ENCODE peak calls at places on chromosome 4, in four cellular contexts. P, X, Y and Z are unnamed samples.
A peak's percentile ranks its signal among the peaks of the same experiment; 100 is the strongest.

GRCh38 chr4:39900966-39901365 is 76.7 kb downstream of the PDS5A start:
- DNase-seq in P (no peak), Y (no peak), X (no peak), Z (no peak)

GRCh38 chr4:3418029-3418762 is 23.6 kb upstream of the HGFAC start:
- DNase-seq in X (no peak), Y (peak; percentile 25), P (peak; percentile 7), Z (no peak)

GRCh38 chr4:175953960-175954521 is 111.6 kb upstream of the WDR17 start:
- DNase-seq in P (no peak), Y (no peak), X (no peak), Z (peak; percentile 25)

GRCh38 chr4:173076903-173077629 is 91.5 kb upstream of the GALNT7 start:
- DNase-seq in P (no peak), Y (no peak), X (no peak), Z (no peak)

GRCh38 chr4:138659640-138660325 is 355.8 kb upstream of the NOCT start:
- DNase-seq in P (no peak), Y (no peak), X (no peak), Z (no peak)

GRCh38 chr4:38715076-38715475 is 51.1 kb downstream of the KLF3 start:
- DNase-seq in P (no peak), X (no peak), Y (no peak), Z (no peak)

GRCh38 chr4:19047481-19047880 is 1025.9 kb upstream of the LCORL start:
- DNase-seq in X (no peak), Y (no peak), P (no peak), Z (no peak)

GRCh38 chr4:3745886-3746656 is 20.1 kb upstream of the ADRA2C start:
- DNase-seq in P (no peak), X (no peak), Y (no peak), Z (no peak)

GRCh38 chr4:159326470-159326869 is 223.6 kb downstream of the RAPGEF2 start:
- DNase-seq in Y (no peak), P (no peak), X (no peak), Z (no peak)

GRCh38 chr4:932713-933070 is 432 bp downstream of the TMEM175 start:
- DNase-seq in X (no peak), P (peak; percentile 57), Y (no peak), Z (no peak)
- TF ChIP-seq CTCF in X (no peak), P (peak; percentile 64), Y (no peak), Z (no peak)

GRCh38 chr4:152936446-152937279 is 540 bp downstream of the FHDC1 start:
- DNase-seq in Y (peak; percentile 33), X (peak; percentile 31), P (peak; percentile 62), Z (peak; percentile 42)

GRCh38 chr4:152937535-152938236 is 1.6 kb downstream of the FHDC1 start:
- DNase-seq in Y (peak; percentile 37), X (peak; percentile 38), P (no peak), Z (peak; percentile 52)

GRCh38 chr4:152937280-152937534 is 1.1 kb downstream of the FHDC1 start:
- DNase-seq in P (no peak), X (no peak), Y (no peak), Z (no peak)

GRCh38 chr4:152935138-152935537 is 985 bp upstream of the FHDC1 start:
- DNase-seq in P (peak; percentile 64), Y (no peak), X (no peak), Z (no peak)

GRCh38 chr4:152935661-152936445 is at the start of gene FHDC1:
- DNase-seq in X (peak; percentile 82), P (peak; percentile 94), Y (no peak), Z (peak; percentile 43)
- H3K27me3 ChIP-seq in X (no peaks in the 10 kb centered on the region), P (no peaks in the 10 kb centered on the region), Y (peaks cover 41% of the 10 kb centered on the region), Z (no peaks in the 10 kb centered on the region)

DNA sequence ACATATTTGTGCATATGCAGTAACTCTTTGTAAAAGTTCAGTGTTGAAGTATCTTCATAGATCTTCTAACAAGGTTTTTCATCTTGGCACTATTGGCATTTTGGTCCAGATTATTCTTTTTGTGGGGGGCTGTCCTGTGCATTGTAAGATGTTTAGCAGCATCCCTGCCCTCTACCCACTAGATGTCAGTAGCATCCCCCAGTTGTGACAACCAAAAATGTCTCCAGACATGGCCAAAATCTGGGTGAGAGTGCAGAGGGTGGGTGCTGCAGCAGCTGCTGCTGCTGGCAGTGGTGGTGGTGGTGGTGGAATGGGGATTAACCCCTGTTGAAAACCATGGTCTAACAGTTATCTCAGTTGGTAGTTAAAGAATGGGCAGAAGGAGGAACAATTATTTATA is 370.0 kb downstream of the GPAT3 start:
- DNase-seq in X (no peak), P (peak; percentile 53), Y (no peak), Z (no peak)
- TF ChIP-seq CTCF in X (no peak), P (peak; percentile 71), Y (no peak), Z (peak; percentile 63)

GRCh38 chr4:576245-576821 is at the start of gene TMEM271:
- DNase-seq in Y (no peak), P (peak; percentile 57), X (no peak), Z (no peak)
- H3K27me3 ChIP-seq in Y (peaks cover 71% of the 10 kb centered on the region), P (no peaks in the 10 kb centered on the region), X (peaks cover 12% of the 10 kb centered on the region), Z (no peaks in the 10 kb centered on the region)

DNA sequence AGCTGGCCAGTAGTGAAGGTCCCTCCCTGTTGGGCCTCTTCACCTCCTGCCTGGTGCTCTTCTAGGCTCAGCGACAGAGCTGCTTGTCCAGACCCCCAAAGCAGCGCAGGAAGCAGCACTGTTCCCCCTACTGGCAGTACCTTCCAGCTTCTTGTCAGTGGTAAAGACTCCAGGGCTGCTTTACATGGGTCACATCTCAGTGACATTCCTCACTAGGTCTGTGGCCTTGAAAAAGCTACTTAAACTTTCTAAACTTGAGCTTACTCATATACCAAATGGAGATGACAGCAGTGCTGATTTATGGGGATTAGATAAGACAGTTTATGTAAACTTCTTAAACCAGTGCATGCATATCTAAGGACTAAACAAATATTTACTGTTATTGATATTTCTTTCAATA is 117.3 kb downstream of the FAT4 start:
- DNase-seq in Y (peak; percentile 36), P (peak; percentile 17), X (no peak), Z (no peak)
- TF ChIP-seq CTCF in Y (peak; percentile 27), P (peak; percentile 24), X (no peak), Z (no peak)